ENCODE peak calls at places on chromosome 12, in eight cellular contexts. Q is esophagus squamous epithelium; R is right lobe of liver; H is naive thymus-derived CD4-positive, alpha-beta T cell; B is GM23248; E is cardiac fibroblast; F is AG09309; N is HL-60. G is an unnamed sample.

GRCh38 chr12:117486840-117487659 is 125.6 kb upstream of the NOS1 start:
- DNase-seq in Q (no peak), R (no peak), H (no peak), B (peak), E (no peak), F (no peak), N (no peak), G (no peak)

GRCh38 chr12:57049890-57050289 is at the start of gene MYO1A:
- DNase-seq in Q (no peak), R (no peak), H (no peak), B (peak), E (peak), F (no peak), N (no peak), G (no peak)

GRCh38 chr12:64461634-64462414 is 9.9 kb downstream of the TBK1 start:
- DNase-seq in Q (no peak), R (no peak), H (no peak), B (peak), E (peak), F (peak), N (no peak), G (no peak)

GRCh38 chr12:131140697-131141096 is 187.0 kb downstream of the ADGRD1 start:
- DNase-seq in Q (no peak), R (no peak), H (no peak), B (no peak), E (no peak), F (no peak), N (no peak), G (no peak)

GRCh38 chr12:10801727-10802126 is 700 bp downstream of the TAS2R7 start:
- DNase-seq in Q (no peak), R (no peak), H (no peak), B (no peak), E (no peak), F (no peak), N (no peak), G (no peak)

GRCh38 chr12:28023156-28023887 is 50.8 kb upstream of the PTHLH start:
- DNase-seq in Q (no peak), R (no peak), H (no peak), B (peak), E (peak), F (peak), N (no peak), G (no peak)

GRCh38 chr12:94039914-94040313 is 108.5 kb upstream of the PLXNC1 start:
- DNase-seq in Q (no peak), R (no peak), H (no peak), B (peak), E (peak), F (peak), N (no peak), G (no peak)

GRCh38 chr12:117041798-117042170 is 57.4 kb downstream of the TESC start:
- DNase-seq in Q (no peak), R (peak), H (no peak), B (no peak), E (no peak), F (no peak), N (no peak), G (no peak)

GRCh38 chr12:71014180-71014785 is 93.7 kb upstream of the PTPRR start:
- DNase-seq in Q (no peak), R (no peak), H (no peak), B (peak), E (peak), F (no peak), N (no peak), G (peak)

GRCh38 chr12:124053855-124054254 is 80.8 kb downstream of the ZNF664 start:
- DNase-seq in Q (no peak), R (no peak), H (no peak), B (peak), E (peak), F (no peak), N (no peak), G (no peak)

GRCh38 chr12:52207895-52208294 is 16.1 kb upstream of the KRT80 start:
- DNase-seq in Q (no peak), R (peak), H (no peak), B (peak), E (peak), F (no peak), N (no peak), G (no peak)

GRCh38 chr12:122834921-122835692 is at the start of gene HIP1R:
- DNase-seq in Q (no peak), R (no peak), H (peak), B (peak), E (no peak), F (no peak), N (peak), G (peak)

GRCh38 chr12:106481246-106481645 is 101.6 kb upstream of the RFX4 start:
- DNase-seq in Q (no peak), R (no peak), H (no peak), B (no peak), E (no peak), F (no peak), N (no peak), G (no peak)

GRCh38 chr12:120254809-120255208 is 10.7 kb downstream of the PXN start:
- DNase-seq in Q (no peak), R (no peak), H (peak), B (no peak), E (no peak), F (no peak), N (no peak), G (no peak)

GRCh38 chr12:49903700-49904423 is at the start of gene FAIM2:
- DNase-seq in Q (no peak), R (no peak), H (peak), B (peak), E (peak), F (peak), N (peak), G (peak)

GRCh38 chr12:125186471-125187147 is 121.4 kb downstream of the AACS start:
- DNase-seq in Q (no peak), R (no peak), H (no peak), B (peak), E (no peak), F (no peak), N (no peak), G (no peak)

GRCh38 chr12:14540801-14541462 is 26.8 kb downstream of the PLBD1 start:
- DNase-seq in Q (no peak), R (no peak), H (no peak), B (no peak), E (no peak), F (no peak), N (no peak), G (no peak)

GRCh38 chr12:45290218-45290609 is 74.3 kb downstream of the ANO6 start:
- DNase-seq in Q (no peak), R (no peak), H (no peak), B (peak), E (peak), F (peak), N (no peak), G (no peak)

GRCh38 chr12:131755305-131756113 is 44.6 kb downstream of the SFSWAP start:
- DNase-seq in Q (no peak), R (no peak), H (peak), B (peak), E (peak), F (no peak), N (no peak), G (peak)

GRCh38 chr12:99981639-99982190 is 3.0 kb downstream of the ANKS1B start:
- DNase-seq in Q (no peak), R (no peak), H (no peak), B (no peak), E (no peak), F (no peak), N (no peak), G (no peak)
- H3K4me3 ChIP-seq in Q (no peak), R (no peak), H (no peak), B (no peak), E (no peak), F (no peak), N (no peak), G (no peak)

GRCh38 chr12:62194031-62194430 is 66.2 kb upstream of the USP15 start:
- DNase-seq in Q (no peak), R (no peak), H (no peak), B (no peak), E (no peak), F (no peak), N (no peak), G (no peak)

GRCh38 chr12:62192486-62193250 is 67.5 kb upstream of the USP15 start:
- DNase-seq in Q (no peak), R (peak), H (peak), B (peak), E (peak), F (peak), N (peak), G (peak)

GRCh38 chr12:62190081-62190480 is 70.1 kb upstream of the USP15 start:
- DNase-seq in Q (no peak), R (no peak), H (no peak), B (no peak), E (no peak), F (no peak), N (no peak), G (no peak)

GRCh38 chr12:62190921-62191746 is 69.1 kb upstream of the USP15 start:
- DNase-seq in Q (no peak), R (peak), H (peak), B (peak), E (no peak), F (no peak), N (no peak), G (no peak)

GRCh38 chr12:62191747-62192485 is 68.3 kb upstream of the USP15 start:
- DNase-seq in Q (no peak), R (peak), H (peak), B (peak), E (peak), F (no peak), N (no peak), G (peak)
- H3K4me3 ChIP-seq in Q (peak), R (peak), H (peak), B (peak), E (peak), F (peak), N (peak), G (peak)

GRCh38 chr12:26177303-26177702 is 18.1 kb upstream of the SSPN start:
- DNase-seq in Q (no peak), R (no peak), H (no peak), B (no peak), E (no peak), F (no peak), N (no peak), G (no peak)

GRCh38 chr12:26182377-26182776 is 13.0 kb upstream of the SSPN start:
- DNase-seq in Q (no peak), R (no peak), H (no peak), B (no peak), E (no peak), F (no peak), N (no peak), G (no peak)

GRCh38 chr12:26176725-26177124 is 18.6 kb upstream of the SSPN start:
- DNase-seq in Q (no peak), R (no peak), H (no peak), B (no peak), E (no peak), F (no peak), N (no peak), G (no peak)

GRCh38 chr12:26185532-26186320 is 9.6 kb upstream of the SSPN start:
- DNase-seq in Q (no peak), R (no peak), H (no peak), B (no peak), E (no peak), F (no peak), N (no peak), G (no peak)

DNA sequence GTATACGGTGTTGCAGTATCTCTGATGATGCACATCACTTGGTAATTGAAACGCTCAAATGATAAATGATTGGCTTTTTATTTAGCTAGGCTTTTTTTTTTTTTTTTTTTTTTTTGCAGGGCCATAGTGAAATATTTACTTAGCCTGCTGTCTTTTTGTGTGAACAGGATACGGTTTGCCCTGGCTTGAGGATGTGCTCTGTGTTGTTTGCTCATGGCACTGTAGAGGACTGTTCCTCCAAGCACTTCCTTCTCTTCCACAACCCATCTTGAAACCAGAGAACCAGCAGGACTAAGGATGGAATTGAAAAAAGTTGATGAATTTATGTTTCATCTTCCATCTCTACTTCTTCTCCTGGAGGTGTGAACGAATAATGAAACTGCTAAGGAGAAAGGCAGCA is 15.5 kb upstream of the SSPN start:
- DNase-seq in Q (no peak), R (no peak), H (no peak), B (no peak), E (no peak), F (no peak), N (no peak), G (no peak)
- H3K4me3 ChIP-seq in Q (no peak), R (no peak), H (no peak), B (no peak), E (no peak), F (no peak), N (no peak), G (no peak)

GRCh38 chr12:53981652-53982565 is 3.0 kb upstream of the HOXC10 start:
- DNase-seq in Q (no peak), R (peak), H (no peak), B (no peak), E (no peak), F (no peak), N (no peak), G (no peak)
- H3K4me3 ChIP-seq in Q (no peak), R (no peak), H (no peak), B (no peak), E (no peak), F (peak), N (no peak), G (no peak)

DNA sequence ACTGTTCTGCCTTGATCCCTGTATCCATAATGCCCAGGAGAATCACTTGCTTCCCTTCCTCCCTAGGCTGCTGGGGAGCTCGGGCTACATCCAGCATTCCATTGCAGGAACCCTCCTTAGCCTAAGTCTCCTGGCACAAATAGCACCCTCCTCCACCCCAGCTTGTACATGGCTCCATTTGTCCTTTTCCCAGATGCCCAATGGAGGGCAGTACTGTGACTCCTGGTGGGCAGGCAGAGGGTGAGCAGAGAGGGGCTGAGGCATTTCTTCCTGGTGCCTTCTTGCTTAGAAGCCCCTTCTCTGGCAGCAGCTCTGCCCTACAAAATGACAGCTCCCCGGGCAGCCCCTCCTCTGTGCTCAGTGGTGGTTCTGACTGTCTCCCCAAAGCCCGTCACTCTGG is 86.5 kb downstream of the RBM19 start:
- DNase-seq in Q (no peak), R (no peak), H (no peak), B (no peak), E (no peak), F (no peak), N (no peak), G (no peak)
- H3K4me3 ChIP-seq in Q (no peak), R (no peak), H (no peak), B (no peak), E (no peak), F (no peak), N (no peak), G (no peak)

DNA sequence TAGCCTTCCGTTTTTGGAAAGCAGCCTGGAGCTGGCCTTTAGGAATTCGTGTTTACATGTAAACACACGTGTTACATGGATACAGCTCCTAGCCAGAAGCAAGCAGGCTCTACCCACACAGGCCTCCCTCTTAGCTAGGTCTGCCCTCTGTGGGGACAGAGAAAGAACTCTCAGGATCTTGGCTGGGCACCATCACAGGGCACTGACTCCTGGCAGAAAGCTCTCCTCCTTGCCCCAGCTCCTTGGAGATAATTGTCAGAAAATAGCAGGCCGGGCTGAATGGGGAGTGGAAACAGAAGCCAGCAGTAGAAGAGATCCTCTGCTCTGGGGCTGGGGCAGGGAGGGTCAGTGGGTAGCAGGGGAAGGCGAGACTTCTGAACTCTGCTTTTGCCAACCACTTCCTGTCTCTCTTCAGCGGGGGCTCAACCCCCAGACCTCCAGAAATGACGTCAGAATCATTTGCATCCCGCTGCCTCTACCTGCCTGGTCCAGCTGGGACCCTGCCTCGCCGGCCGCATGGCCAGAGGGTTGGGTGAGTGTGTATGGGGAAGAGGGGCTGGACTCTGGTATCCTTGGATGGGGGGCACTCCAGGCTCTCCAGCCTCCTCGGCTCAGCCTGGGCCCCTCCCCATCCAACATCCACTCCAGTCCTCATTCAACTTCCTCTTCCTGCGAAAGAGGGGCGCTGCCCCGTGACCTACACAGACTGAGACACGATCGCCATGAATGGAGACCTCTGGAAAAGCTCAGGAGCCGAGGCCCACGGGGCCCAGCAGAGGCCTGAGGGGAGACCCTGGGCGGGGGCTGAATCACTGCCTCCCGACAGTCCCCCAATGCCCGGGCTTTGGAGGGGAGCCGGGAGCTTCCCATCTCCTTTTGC is 650 bp upstream of the HOXC4 start:
- DNase-seq in Q (no peak), R (no peak), H (no peak), B (peak), E (no peak), F (no peak), N (no peak), G (peak)
- H3K4me3 ChIP-seq in Q (peak), R (peak), H (peak), B (peak), E (peak), F (peak), N (no peak), G (peak)

DNA sequence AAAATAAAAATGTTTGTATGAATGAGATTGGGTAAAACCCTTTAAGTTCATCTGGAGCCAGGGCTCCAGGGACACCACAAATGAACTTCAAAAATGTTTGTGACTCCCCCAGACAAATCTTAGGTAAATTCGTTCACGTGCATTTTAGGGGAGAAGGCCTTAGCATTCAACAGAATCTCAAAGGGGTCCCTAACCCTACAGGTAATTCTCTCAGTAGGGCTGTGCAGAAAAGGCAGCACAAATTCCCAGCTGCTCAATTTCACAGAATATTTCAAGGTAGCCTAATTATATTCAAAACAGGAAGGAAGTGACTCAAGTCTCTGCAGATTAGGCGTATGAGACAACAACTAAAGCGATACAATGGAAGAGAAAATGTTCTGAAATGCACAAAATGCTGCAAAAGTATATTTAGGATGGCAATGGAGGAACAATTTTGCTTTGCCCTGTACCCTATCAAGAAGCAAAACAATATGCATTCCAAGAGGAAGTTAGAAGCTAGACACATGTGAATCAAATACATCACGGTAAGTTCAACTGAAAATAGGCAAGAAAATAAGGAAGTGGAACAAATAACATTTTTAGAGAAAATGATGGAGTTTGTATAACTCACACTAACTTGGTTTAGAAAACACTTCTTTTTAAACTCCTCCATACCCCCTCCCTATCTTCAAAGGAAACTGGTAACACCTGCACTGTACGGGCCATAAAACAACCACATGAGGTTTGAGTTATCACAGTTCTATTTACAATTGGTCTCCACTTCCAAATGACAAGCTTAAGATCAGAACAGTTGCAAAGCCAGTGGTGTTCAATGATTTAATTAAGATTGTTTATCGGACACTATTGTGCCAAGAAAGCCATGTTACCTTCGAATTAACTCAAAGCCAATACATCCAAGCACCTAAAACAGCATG is 1.6 kb downstream of the GIT2 start:
- DNase-seq in Q (no peak), R (no peak), H (peak), B (peak), E (peak), F (no peak), N (no peak), G (peak)
- H3K4me3 ChIP-seq in Q (peak), R (peak), H (peak), B (peak), E (peak), F (peak), N (peak), G (peak)